ENCODE peak calls at places on chromosome 5, in nine cellular contexts. M is NAMALWA; T is Kasumi-1; W is left ventricle myocardium superior; E is choroid plexus epithelial cell; K is hepatic stellate cell; Y is WTC11; B is activated T-helper 1 cell treated with anti-CD3 and anti-CD28 coated beads, Interleukin-12 subunit alpha, Interleukin-12 subunit beta, Interleukin-2, Interleukin-4 antibody, amounts not matched to agents 30 ng/mL and 10 ng/mL and 1 ng/mL, durations not matched to agents 14 hours and 24 hours and 36 hours; A is HTR-8/SVneo. F is an unnamed sample.

GRCh38 chr5:107468286-107468685 is 202.5 kb downstream of the EFNA5 start:
- DNase-seq in M (no peak), T (no peak), W (no peak), E (no peak), K (no peak), Y (no peak), B (no peak), A (no peak), F (no peak)

GRCh38 chr5:55577353-55578060 is 42.7 kb upstream of the PLPP1 start:
- DNase-seq in M (no peak), T (no peak), W (peak), E (peak), K (no peak), Y (no peak), B (no peak), A (no peak), F (no peak)

GRCh38 chr5:160382361-160382760 is 11.9 kb upstream of the C1QTNF2 start:
- DNase-seq in M (no peak), T (no peak), W (no peak), E (no peak), K (no peak), Y (no peak), B (no peak), A (no peak), F (no peak)

GRCh38 chr5:24823625-24824024 is 178.8 kb upstream of the CDH10 start:
- DNase-seq in M (no peak), T (no peak), W (no peak), E (no peak), K (no peak), Y (no peak), B (no peak), A (peak), F (peak)

GRCh38 chr5:160539431-160539830 is 117.8 kb downstream of the PTTG1 start:
- DNase-seq in M (no peak), T (no peak), W (no peak), E (no peak), K (no peak), Y (no peak), B (no peak), A (no peak), F (no peak)

GRCh38 chr5:88819332-88819999 is 63.5 kb downstream of the MEF2C start:
- DNase-seq in M (peak), T (peak), W (no peak), E (no peak), K (no peak), Y (no peak), B (no peak), A (no peak), F (no peak)

GRCh38 chr5:159496773-159497172 is 166.5 kb upstream of the IL12B start:
- DNase-seq in M (no peak), T (no peak), W (no peak), E (no peak), K (no peak), Y (no peak), B (no peak), A (no peak), F (no peak)

GRCh38 chr5:179553875-179554274 is 3.5 kb downstream of the RUFY1 start:
- DNase-seq in M (no peak), T (no peak), W (no peak), E (peak), K (peak), Y (no peak), B (no peak), A (peak), F (no peak)

GRCh38 chr5:2651116-2651515 is 100.4 kb downstream of the IRX2 start:
- DNase-seq in M (no peak), T (no peak), W (no peak), E (no peak), K (no peak), Y (no peak), B (no peak), A (no peak), F (peak)

GRCh38 chr5:93307557-93307956 is 273.5 kb downstream of the NR2F1-AS1 start:
- DNase-seq in M (no peak), T (no peak), W (no peak), E (peak), K (no peak), Y (no peak), B (no peak), A (no peak), F (no peak)

GRCh38 chr5:179422840-179423523 is 77.7 kb upstream of the ADAMTS2 start:
- DNase-seq in M (no peak), T (no peak), W (no peak), E (no peak), K (no peak), Y (no peak), B (no peak), A (no peak), F (no peak)

GRCh38 chr5:38634961-38635369 is 78.5 kb upstream of the LIFR start:
- DNase-seq in M (no peak), T (no peak), W (no peak), E (no peak), K (no peak), Y (no peak), B (no peak), A (peak), F (no peak)

GRCh38 chr5:59799668-59800374 is 93.7 kb downstream of the PDE4D start:
- DNase-seq in M (peak), T (peak), W (no peak), E (peak), K (peak), Y (no peak), B (peak), A (peak), F (no peak)

GRCh38 chr5:59819806-59820205 is 73.7 kb downstream of the PDE4D start:
- DNase-seq in M (no peak), T (no peak), W (no peak), E (peak), K (no peak), Y (no peak), B (no peak), A (no peak), F (no peak)

GRCh38 chr5:116421080-116421629 is 153.5 kb downstream of the SEMA6A start:
- DNase-seq in M (no peak), T (no peak), W (no peak), E (no peak), K (no peak), Y (no peak), B (no peak), A (no peak), F (no peak)

GRCh38 chr5:14438195-14438606 is 143.4 kb upstream of the OTULINL start:
- DNase-seq in M (no peak), T (no peak), W (no peak), E (no peak), K (no peak), Y (no peak), B (no peak), A (no peak), F (no peak)

GRCh38 chr5:24789631-24790354 is 145.0 kb upstream of the CDH10 start:
- DNase-seq in M (no peak), T (no peak), W (no peak), E (no peak), K (no peak), Y (no peak), B (no peak), A (no peak), F (no peak)

GRCh38 chr5:1227669-1228068 is 2.5 kb downstream of the SLC6A18 start:
- DNase-seq in M (no peak), T (no peak), W (no peak), E (no peak), K (no peak), Y (no peak), B (no peak), A (peak), F (no peak)